ENCODE peak calls at places on chromosomes 16 and 17, in four cellular contexts. R is GM13977, G is brain microvascular endothelial cell, D is foreskin fibroblast. X is an unnamed sample.

GRCh38 chr17:50181601-50182345 is 16.0 kb downstream of the SGCA start:
- DNase-seq in R (no peak), G (no peak), D (peak), X (no peak)

GRCh38 chr17:41678907-41679739 is 9.6 kb upstream of the EIF1 start:
- DNase-seq in R (peak), G (no peak), D (peak), X (no peak)

GRCh38 chr17:42342242-42343008 is 45.8 kb downstream of the STAT3 start:
- DNase-seq in R (no peak), G (peak), D (peak), X (peak)

GRCh38 chr17:61410100-61410551 is 10.5 kb downstream of the TBX2 start:
- DNase-seq in R (peak), G (no peak), D (no peak), X (peak)

GRCh38 chr17:958712-959451 is 20.7 kb downstream of the NXN start:
- DNase-seq in R (no peak), G (no peak), D (no peak), X (no peak)

GRCh38 chr16:77288222-77288621 is 89.0 kb downstream of the SYCE1L start:
- DNase-seq in R (no peak), G (peak), D (peak), X (no peak)

GRCh38 chr17:49363251-49363650 is 1.2 kb upstream of the ZNF652 start:
- DNase-seq in R (no peak), G (no peak), D (no peak), X (no peak)

GRCh38 chr16:23384878-23385277 is 68.1 kb downstream of the COG7 start:
- DNase-seq in R (no peak), G (no peak), D (no peak), X (no peak)

GRCh38 chr16:29985271-29985811 is 10.1 kb downstream of the HIRIP3 start:
- DNase-seq in R (no peak), G (no peak), D (no peak), X (no peak)

DNA sequence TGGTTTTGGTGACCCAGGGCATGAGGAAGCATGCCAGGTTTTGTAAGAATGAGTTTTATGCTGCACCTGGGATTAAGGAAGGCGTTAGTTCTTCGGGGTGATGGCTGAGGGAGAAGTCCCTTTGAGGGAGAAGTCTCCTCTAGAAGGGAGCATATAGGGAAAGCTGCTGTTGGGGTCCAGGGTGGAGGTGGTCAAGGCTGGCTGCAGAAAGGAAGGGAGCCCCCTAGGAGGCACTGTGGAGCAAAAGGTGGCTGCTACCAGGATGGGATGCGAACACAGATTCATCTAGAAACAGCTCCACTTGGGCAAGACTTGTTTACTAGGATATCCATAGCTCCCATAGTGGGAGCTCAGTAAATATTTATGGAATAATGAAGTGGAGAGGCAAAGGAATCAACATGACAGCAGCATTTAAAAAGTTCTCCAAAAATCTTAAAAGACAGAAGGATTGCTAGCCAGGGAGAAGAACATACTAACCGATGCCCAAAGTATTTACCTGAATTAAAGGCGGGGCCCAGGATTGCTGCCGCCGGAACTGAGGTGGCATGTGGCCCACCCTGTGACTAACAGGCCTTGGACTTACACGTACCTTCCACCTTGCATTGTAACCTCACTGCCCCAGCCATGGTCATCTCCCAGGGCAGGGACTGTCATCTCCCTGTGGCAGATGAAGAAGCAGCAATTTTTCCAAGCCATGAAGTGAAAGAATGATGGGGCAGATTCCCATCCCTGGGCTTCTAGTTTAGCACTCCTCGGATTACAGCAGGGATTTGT is 7.1 kb upstream of the LPCAT2 start:
- DNase-seq in R (peak), G (no peak), D (no peak), X (no peak)
- TF ChIP-seq CTCF in R (peak), G (peak), D (peak), X (no peak)

DNA sequence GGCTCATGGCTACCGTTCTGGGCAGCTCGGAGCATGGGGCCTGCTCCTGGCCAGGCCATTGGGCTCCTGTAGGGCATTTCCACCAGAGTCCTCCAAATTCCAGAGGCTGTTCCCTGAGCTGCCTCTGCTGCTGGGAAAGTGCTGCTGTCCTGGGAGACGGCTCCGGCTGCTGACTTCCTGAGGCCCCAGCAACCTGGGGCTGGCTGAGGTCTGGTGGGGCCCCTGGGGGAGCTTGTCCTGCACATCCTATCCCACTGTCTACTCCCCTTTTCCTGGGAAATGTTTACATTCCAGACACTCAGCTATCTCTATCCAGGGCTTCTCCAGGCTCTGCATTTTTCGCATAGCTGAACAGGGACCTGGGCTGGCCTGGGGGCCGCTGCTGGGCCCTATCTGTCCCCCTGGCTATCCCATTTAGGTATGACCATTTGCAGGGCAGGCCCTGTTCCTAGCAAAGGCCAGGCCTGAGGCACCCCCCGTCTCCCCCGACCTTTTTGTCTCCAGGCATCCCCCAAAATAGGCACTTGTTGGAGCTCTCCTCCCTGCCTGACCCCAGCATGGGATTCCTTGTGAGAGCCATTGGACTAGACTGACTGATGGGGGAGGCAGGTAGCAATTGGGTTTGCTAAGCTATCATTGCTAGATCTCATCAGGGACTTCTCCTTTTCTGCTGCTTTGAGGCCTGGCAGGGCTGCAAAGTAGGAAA is 27.5 kb downstream of the LLGL2 start:
- DNase-seq in R (no peak), G (no peak), D (no peak), X (no peak)
- TF ChIP-seq CTCF in R (no peak), G (no peak), D (no peak), X (no peak)

DNA sequence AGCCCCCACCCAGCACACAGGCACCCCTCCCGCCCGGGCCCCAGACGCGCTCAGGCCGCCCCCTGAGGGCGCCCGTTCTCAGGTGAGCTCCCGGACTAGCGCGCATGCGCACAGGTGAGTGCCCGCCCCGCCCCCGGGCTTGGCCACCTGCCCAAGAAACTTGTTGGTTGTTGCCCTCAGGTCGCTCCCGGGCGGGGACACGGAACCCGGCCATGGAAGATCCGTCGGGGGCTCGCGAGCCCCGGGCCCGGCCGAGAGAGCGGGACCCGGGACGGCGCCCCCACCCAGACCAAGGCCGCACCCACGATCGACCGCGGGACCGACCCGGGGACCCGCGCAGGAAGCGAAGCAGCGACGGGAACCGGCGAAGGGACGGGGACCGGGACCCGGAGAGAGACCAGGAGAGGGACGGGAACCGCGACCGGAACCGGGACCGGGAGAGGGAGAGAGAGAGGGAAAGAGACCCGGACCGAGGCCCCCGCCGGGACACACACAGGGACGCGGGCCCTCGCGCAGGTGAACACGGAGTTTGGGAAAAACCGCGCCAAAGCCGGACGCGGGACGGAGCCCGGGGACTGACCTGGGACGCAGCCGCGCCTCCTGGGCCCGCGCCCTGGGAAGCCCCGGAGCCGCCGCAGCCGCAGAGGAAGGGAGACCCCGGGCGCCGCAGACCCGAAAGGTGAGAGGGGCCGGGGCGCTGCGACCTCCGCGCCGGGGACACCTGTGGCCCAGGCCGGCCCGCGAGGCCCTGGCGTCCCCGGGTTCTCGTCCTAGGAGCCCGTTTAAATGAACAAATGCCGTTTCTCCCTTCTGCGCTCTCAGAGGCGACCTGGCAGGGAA is at the start of gene MARVELD3:
- DNase-seq in R (peak), G (no peak), D (no peak), X (peak)
- TF ChIP-seq CTCF in R (no peak), G (no peak), D (no peak), X (no peak)

GRCh38 chr16:8907096-8907495 is 24.9 kb downstream of the LITAFD start:
- DNase-seq in R (no peak), G (no peak), D (no peak), X (no peak)

GRCh38 chr16:8905795-8906591 is 23.8 kb downstream of the LITAFD start:
- DNase-seq in R (no peak), G (no peak), D (no peak), X (no peak)

GRCh38 chr16:8904018-8904430 is 21.9 kb downstream of the LITAFD start:
- DNase-seq in R (no peak), G (no peak), D (no peak), X (no peak)

GRCh38 chr16:8903004-8903403 is 20.9 kb downstream of the LITAFD start:
- DNase-seq in R (no peak), G (no peak), D (no peak), X (no peak)

GRCh38 chr16:8905168-8905762 is 23.1 kb downstream of the LITAFD start:
- DNase-seq in R (no peak), G (peak), D (no peak), X (no peak)
- TF ChIP-seq CTCF in R (peak), G (peak), D (peak), X (peak)

DNA sequence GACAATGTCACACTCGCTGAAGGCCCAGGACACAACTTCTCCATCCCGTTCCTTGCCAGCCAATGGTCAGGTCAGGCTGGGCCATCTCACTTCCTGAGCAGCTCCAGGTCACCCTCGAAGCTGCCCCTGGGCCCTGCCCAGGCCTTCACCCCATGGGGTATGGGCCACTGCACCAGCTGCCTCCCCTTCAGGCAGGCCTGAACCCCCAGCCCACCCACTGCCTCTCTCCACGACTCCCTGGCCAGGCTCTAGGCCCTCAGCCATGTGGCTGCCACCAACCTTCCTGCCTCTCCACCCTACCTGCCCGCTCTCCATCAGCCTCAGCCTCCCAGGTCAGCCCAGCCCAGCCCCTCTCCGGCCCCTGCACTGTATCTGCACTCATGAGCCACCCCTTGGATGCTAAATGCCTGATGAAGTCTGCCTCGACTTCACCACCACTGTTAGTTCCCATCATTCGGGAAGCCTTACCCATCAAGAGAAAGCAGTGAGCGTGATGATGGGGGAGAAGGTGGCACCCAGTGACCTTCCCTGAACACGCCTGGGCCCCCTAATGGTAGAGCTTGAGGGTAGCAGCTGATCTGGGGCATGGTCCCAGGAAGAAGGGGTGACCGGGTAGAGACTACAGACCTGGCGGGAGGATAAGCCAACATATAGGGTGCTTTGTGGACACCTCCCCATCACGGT is 30.9 kb upstream of the C16orf95 start:
- DNase-seq in R (no peak), G (no peak), D (no peak), X (no peak)
- TF ChIP-seq CTCF in R (no peak), G (no peak), D (no peak), X (no peak)

X was measured in GM20000.